ENCODE peak calls at places on chromosome 1, in seven cellular contexts. F is RWPE1; J is sciatic nerve; T is right atrium auricular region; H is body of pancreas; Y is naive thymus-derived CD8-positive, alpha-beta T cell; N is kidney glomerular epithelial cell. I is an unnamed sample.

GRCh38 chr1:218717611-218718010 is 372.5 kb downstream of the TGFB2 start:
- DNase-seq in F (no peak), J (no peak), T (no peak), H (no peak), Y (no peak), N (peak; percentile 69), I (no peak)

GRCh38 chr1:45929257-45929687 is 125.9 kb downstream of the MAST2 start:
- DNase-seq in F (no peak), J (no peak), T (no peak), H (no peak), Y (no peak), N (peak; percentile 37), I (no peak)

GRCh38 chr1:109167114-109167513 is 46.6 kb upstream of the SARS1 start:
- DNase-seq in F (no peak), J (no peak), T (no peak), H (no peak), Y (no peak), N (no peak), I (no peak)

GRCh38 chr1:119631433-119632102 is 16.5 kb downstream of the ZNF697 start:
- DNase-seq in F (peak; percentile 67), J (peak; percentile 89), T (peak; percentile 87), H (peak; percentile 96), Y (no peak), N (peak; percentile 85), I (no peak)

GRCh38 chr1:216560527-216560926 is 137.3 kb upstream of the USH2A start:
- DNase-seq in F (no peak), J (no peak), T (no peak), H (no peak), Y (no peak), N (no peak), I (no peak)

GRCh38 chr1:220922951-220923350 is 43.7 kb downstream of the HLX start:
- DNase-seq in F (no peak), J (no peak), T (no peak), H (no peak), Y (no peak), N (no peak), I (no peak)

GRCh38 chr1:85957760-85958159 is 198.8 kb downstream of the COL24A1 start:
- DNase-seq in F (no peak), J (no peak), T (no peak), H (no peak), Y (no peak), N (no peak), I (no peak)

GRCh38 chr1:64982134-64982533 is 15.8 kb upstream of the JAK1 start:
- DNase-seq in F (no peak), J (no peak), T (no peak), H (no peak), Y (no peak), N (peak; percentile 25), I (no peak)